ENCODE peak calls at places on chromosomes 6 and 20, in six cellular contexts. E is activated naive CD4-positive, alpha-beta T cell treated with anti-CD3 and anti-CD28 coated beads, Interleukin-2, amount 10 ng/mL, durations not matched to agents 7 days and 5 days; Z is nephron progenitor cell; G is MM.1S; T is fibroblast of pulmonary artery; A is AG09319. R is an unnamed sample.

GRCh38 chr6:89503641-89504040 is 70.7 kb downstream of the ANKRD6 start:
- DNase-seq in G (no peak), E (no peak), T (no peak), A (no peak), Z (no peak), R (no peak)

GRCh38 chr6:56226946-56227879 is 20.2 kb downstream of the COL21A1 start:
- DNase-seq in E (no peak), Z (no peak), G (no peak), T (peak), A (peak), R (peak)

GRCh38 chr20:3237011-3237957 is 1.7 kb downstream of the SLC4A11 start:
- DNase-seq in E (no peak), A (no peak), G (no peak), T (no peak), Z (no peak), R (peak)

GRCh38 chr20:31542201-31542842 is 28.1 kb downstream of the HM13 start:
- DNase-seq in T (no peak), G (no peak), E (no peak), A (no peak), Z (no peak), R (no peak)

GRCh38 chr6:107786709-107787588 is 37.2 kb downstream of the SCML4 start:
- DNase-seq in E (peak), A (no peak), T (no peak), Z (peak), G (peak), R (peak)

GRCh38 chr6:42142118-42142835 is at the start of gene C6orf132:
- DNase-seq in Z (peak), T (no peak), A (no peak), E (no peak), G (no peak), R (no peak)

GRCh38 chr6:7411328-7411727 is 21.7 kb downstream of the RIOK1 start:
- DNase-seq in G (no peak), T (no peak), Z (no peak), A (no peak), E (no peak), R (no peak)

GRCh38 chr6:96898241-96898851 is 655 bp upstream of the NDUFAF4 start:
- DNase-seq in T (peak), E (no peak), A (no peak), Z (no peak), G (no peak), R (peak)

GRCh38 chr20:62834967-62835730 is 18.3 kb downstream of the COL9A3 start:
- DNase-seq in Z (no peak), T (no peak), G (no peak), E (no peak), A (no peak), R (no peak)

GRCh38 chr6:150008588-150008987 is 16.7 kb downstream of the RAET1L start:
- DNase-seq in Z (no peak), T (no peak), G (no peak), E (peak), A (no peak), R (no peak)

R was measured in myocyte.